ENCODE peak calls at places on chromosomes 2 and 18, in five cellular contexts. P is left lung; Q is cardiac fibroblast; N is CD8-positive, alpha-beta memory T cell; Z is HFF-Myc. O is an unnamed sample.

GRCh38 chr2:227766361-227766883 is 20.7 kb downstream of the SCYGR8 start:
- DNase-seq in Z (peak), N (peak), P (peak), Q (peak), O (peak)

GRCh38 chr2:204026294-204026693 is 89.7 kb downstream of the ICOS start:
- DNase-seq in Z (no peak), N (no peak), P (no peak), Q (no peak), O (no peak)

GRCh38 chr2:219104107-219105050 is 43.7 kb upstream of the IHH start:
- DNase-seq in N (no peak), P (no peak), Q (peak), Z (no peak), O (peak)

GRCh38 chr2:47038656-47039501 is 116.2 kb downstream of the STPG4 start:
- DNase-seq in Q (no peak), N (no peak), P (no peak), Z (no peak), O (peak)

GRCh38 chr2:216081012-216081411 is 597 bp downstream of the PECR start:
- DNase-seq in N (no peak), P (no peak), Q (no peak), Z (no peak), O (no peak)

GRCh38 chr2:10658041-10658913 is 31.5 kb downstream of the NOL10 start:
- DNase-seq in Q (peak), Z (peak), N (no peak), P (no peak), O (peak)

GRCh38 chr2:177335917-177336450 is 56.6 kb upstream of the AGPS start:
- DNase-seq in N (no peak), P (no peak), Z (no peak), Q (no peak), O (no peak)

GRCh38 chr18:36127866-36128845 is 984 bp downstream of the SLC39A6 start:
- DNase-seq in N (no peak), Q (peak), P (no peak), Z (no peak), O (peak)

GRCh38 chr2:226475650-226476049 is 324.0 kb downstream of the IRS1 start:
- DNase-seq in Z (peak), P (no peak), N (no peak), Q (peak), O (peak)

GRCh38 chr18:48841381-48842258 is 109.1 kb downstream of the SMAD7 start:
- DNase-seq in N (no peak), P (peak), Z (no peak), Q (peak), O (peak)

GRCh38 chr2:142165790-142166189 is 35.0 kb upstream of the LRP1B start:
- DNase-seq in N (no peak), P (no peak), Z (peak), Q (peak), O (peak)

GRCh38 chr18:3062798-3063563 is 50.0 kb upstream of the LPIN2 start:
- DNase-seq in Q (peak), P (peak), Z (peak), N (peak), O (peak)

GRCh38 chr18:40414155-40414754 is 1540.8 kb upstream of the PIK3C3 start:
- DNase-seq in P (no peak), N (no peak), Q (peak), Z (no peak), O (peak)

GRCh38 chr2:206392118-206392517 is 51.2 kb upstream of the ADAM23 start:
- DNase-seq in P (no peak), Z (peak), N (no peak), Q (peak), O (peak)

GRCh38 chr2:97998431-97998830 is 2.7 kb upstream of the TMEM131 start:
- DNase-seq in Q (no peak), P (no peak), N (no peak), Z (no peak), O (peak)

GRCh38 chr2:85604568-85605339 is 2.3 kb upstream of the TMEM150A start:
- DNase-seq in P (no peak), Q (peak), N (no peak), Z (no peak), O (peak)

GRCh38 chr2:223100061-223100511 is 48.1 kb downstream of the KCNE4 start:
- DNase-seq in Z (no peak), P (no peak), N (no peak), Q (peak), O (no peak)

GRCh38 chr2:2793514-2793913 is 462.4 kb upstream of the MYT1L start:
- DNase-seq in P (no peak), N (no peak), Z (no peak), Q (no peak), O (no peak)

GRCh38 chr2:121898483-121898882 is 143.0 kb downstream of the TSN start:
- DNase-seq in Z (no peak), Q (peak), N (no peak), P (no peak), O (peak)

GRCh38 chr2:75627902-75628504 is 18.6 kb upstream of the MRPL19 start:
- DNase-seq in Z (peak), Q (peak), N (peak), P (peak), O (peak)

GRCh38 chr18:49560277-49561126 is 1.4 kb upstream of the LIPG start:
- DNase-seq in N (no peak), Q (peak), Z (no peak), P (peak), O (peak)

GRCh38 chr18:2400701-2401191 is 170.6 kb downstream of the METTL4 start:
- DNase-seq in N (no peak), P (no peak), Z (no peak), Q (no peak), O (no peak)

GRCh38 chr2:13751955-13752354 is 880.6 kb upstream of the LRATD1 start:
- DNase-seq in Z (no peak), N (no peak), Q (no peak), P (no peak), O (no peak)

GRCh38 chr2:100978582-100979051 is 23.5 kb upstream of the RPL31 start:
- DNase-seq in Q (no peak), P (no peak), Z (no peak), N (no peak), O (no peak)

GRCh38 chr18:21242141-21243040 is at the start of gene GREB1L:
- DNase-seq in Q (peak), P (peak), Z (no peak), N (no peak), O (peak)

GRCh38 chr2:113756088-113757058 is at the start of gene SLC35F5:
- DNase-seq in Z (peak), P (peak), Q (peak), N (peak), O (peak)
- H3K4me3 ChIP-seq in Z (peak), P (peak), Q (peak), N (peak), O (peak)

GRCh38 chr18:78764544-78764943 is 215.1 kb upstream of the SALL3 start:
- DNase-seq in P (no peak), Q (no peak), N (no peak), Z (no peak), O (no peak)
- H3K4me3 ChIP-seq in P (no peak), Q (no peak), N (no peak), Z (no peak), O (no peak)

DNA sequence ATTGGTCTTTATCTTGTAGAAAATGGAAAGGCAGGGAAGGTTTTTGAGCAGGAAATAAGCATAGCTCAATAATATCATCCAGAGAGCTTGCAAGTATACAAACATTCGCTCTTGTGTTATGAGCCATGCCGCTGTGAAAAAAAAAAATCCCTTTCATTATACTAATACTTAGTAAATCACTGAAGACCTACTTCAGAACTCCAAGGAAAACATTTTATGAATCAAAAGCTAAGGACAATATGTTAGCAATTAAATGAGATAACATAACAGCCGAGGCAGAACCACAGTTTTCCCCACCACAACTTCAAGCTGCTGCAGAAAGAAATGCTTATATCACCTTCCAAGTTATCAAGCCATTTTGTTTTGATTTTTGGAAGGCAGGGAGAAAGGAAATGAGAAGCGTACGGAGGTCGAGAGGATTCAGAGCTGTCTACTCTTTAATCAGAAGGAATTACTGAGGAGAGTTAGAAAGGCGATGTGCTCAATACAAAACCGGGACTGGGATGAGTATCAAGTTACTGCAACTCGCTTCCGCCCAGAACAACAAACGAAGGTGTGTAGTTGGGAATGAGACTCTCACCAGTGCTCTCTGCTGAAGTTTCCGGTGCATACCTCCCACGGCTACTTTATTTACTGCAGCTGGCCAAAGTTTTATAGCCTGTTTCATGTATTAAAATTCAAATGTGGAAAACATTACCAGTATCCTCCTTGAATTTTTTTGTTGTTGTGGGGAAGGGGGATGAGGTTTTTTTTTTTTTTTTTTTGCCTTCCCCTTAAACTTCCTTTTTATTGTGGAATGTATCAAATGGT is 292.1 kb upstream of the CCDC68 start:
- DNase-seq in Q (peak), N (no peak), Z (peak), P (no peak), O (peak)
- H3K4me3 ChIP-seq in Q (peak), N (no peak), Z (peak), P (no peak), O (no peak)

GRCh38 chr18:64100136-64100922 is 48.6 kb downstream of the LINC00305 start:
- DNase-seq in Q (no peak), Z (no peak), N (no peak), P (no peak), O (no peak)

GRCh38 chr18:64099244-64099643 is 49.6 kb downstream of the LINC00305 start:
- DNase-seq in Z (no peak), P (no peak), N (no peak), Q (no peak), O (no peak)

DNA sequence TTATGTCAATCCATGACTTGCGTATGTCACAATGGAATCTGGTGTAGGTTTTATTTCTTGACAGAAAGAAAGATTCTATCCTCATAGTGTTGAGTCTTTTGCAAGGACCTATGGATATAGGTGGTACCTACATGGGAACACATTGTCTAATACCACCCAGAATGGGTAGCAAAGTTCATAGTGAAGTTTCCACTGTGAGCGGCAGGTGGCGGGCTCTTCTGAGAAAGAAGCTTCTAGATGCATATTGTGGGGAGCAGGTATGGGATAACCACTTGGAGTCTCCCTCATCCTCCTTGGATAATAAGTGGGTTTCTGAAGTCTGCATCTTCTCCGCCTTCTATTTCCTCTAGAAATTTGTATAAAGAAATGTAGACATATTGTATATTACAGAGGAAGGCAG is 44.9 kb downstream of the LINC00305 start:
- DNase-seq in N (no peak), Q (no peak), P (no peak), Z (no peak), O (no peak)
- H3K4me3 ChIP-seq in N (no peak), Q (no peak), P (no peak), Z (no peak), O (no peak)

GRCh38 chr2:65032016-65032975 is 23.9 kb upstream of the CEP68 start:
- DNase-seq in N (no peak), P (no peak), Q (no peak), Z (no peak), O (no peak)
- H3K4me3 ChIP-seq in N (peak), P (no peak), Q (no peak), Z (no peak), O (no peak)

O was measured in epithelial cell of esophagus.